ENCODE peak calls at places on chromosomes 12 and 14, in nine cellular contexts. F is fibroblast of pulmonary artery, P is lung, G is brain microvascular endothelial cell, S is astrocyte of the spinal cord, X is fibroblast of lung, U is AG04450, E is adrenal gland, N is neural crest cell. C is an unnamed sample.
A peak's percentile ranks its signal among the peaks of the same experiment; 100 is the strongest.

GRCh38 chr14:78070344-78070743 is 99.8 kb upstream of the NRXN3 start:
- DNase-seq in F (no peak), P (no peak), G (no peak), S (no peak), X (no peak), U (no peak), E (no peak), N (no peak), C (no peak)

GRCh38 chr12:51821423-51822260 is 26.9 kb downstream of the FIGNL2 start:
- DNase-seq in F (no peak), P (no peak), G (no peak), S (no peak), X (no peak), U (no peak), E (no peak), N (no peak), C (no peak)

GRCh38 chr12:116241157-116241772 is 36.2 kb downstream of the MED13L start:
- DNase-seq in F (peak; percentile 28), P (no peak), G (no peak), S (no peak), X (no peak), U (no peak), E (no peak), N (no peak), C (peak; percentile 81)

GRCh38 chr12:127445583-127445982 is 821.4 kb upstream of the TMEM132C start:
- DNase-seq in F (no peak), P (no peak), G (no peak), S (no peak), X (no peak), U (no peak), E (no peak), N (no peak), C (no peak)

GRCh38 chr12:52164624-52165023 is 27.2 kb downstream of the KRT80 start:
- DNase-seq in F (no peak), P (no peak), G (no peak), S (no peak), X (no peak), U (no peak), E (no peak), N (no peak), C (peak; percentile 55)

GRCh38 chr14:87952307-87953094 is 40.5 kb downstream of the GALC start:
- DNase-seq in F (no peak), P (no peak), G (no peak), S (no peak), X (no peak), U (no peak), E (no peak), N (no peak), C (no peak)

GRCh38 chr12:113396828-113397496 is 6.7 kb downstream of the SDS start:
- DNase-seq in F (no peak), P (no peak), G (no peak), S (no peak), X (no peak), U (no peak), E (no peak), N (no peak), C (no peak)

GRCh38 chr14:95189400-95190162 is 32.3 kb upstream of the DICER1 start:
- DNase-seq in F (peak; percentile 55), P (no peak), G (no peak), S (peak; percentile 3), X (no peak), U (no peak), E (no peak), N (no peak), C (no peak)

GRCh38 chr14:104087981-104088850 is 2.7 kb downstream of the ASPG start:
- DNase-seq in F (no peak), P (no peak), G (no peak), S (no peak), X (no peak), U (no peak), E (no peak), N (no peak), C (no peak)

GRCh38 chr12:93198086-93198485 is 179.6 kb upstream of the NUDT4 start:
- DNase-seq in F (peak; percentile 59), P (no peak), G (peak; percentile 55), S (peak; percentile 72), X (peak; percentile 69), U (no peak), E (peak; percentile 82), N (no peak), C (peak; percentile 77)

GRCh38 chr12:42936991-42937390 is 347.4 kb upstream of the PRICKLE1 start:
- DNase-seq in F (no peak), P (no peak), G (no peak), S (no peak), X (no peak), U (no peak), E (no peak), N (no peak), C (no peak)

GRCh38 chr14:55446127-55446736 is 5.8 kb upstream of the TBPL2 start:
- DNase-seq in F (peak; percentile 89), P (peak; percentile 65), G (peak; percentile 76), S (peak; percentile 84), X (peak; percentile 81), U (peak; percentile 42), E (peak; percentile 88), N (peak; percentile 74), C (peak; percentile 89)

GRCh38 chr14:105180598-105181528 is at the start of gene NUDT14:
- DNase-seq in F (peak; percentile 46), P (peak; percentile 86), G (peak; percentile 26), S (no peak), X (peak; percentile 34), U (no peak), E (peak; percentile 81), N (peak; percentile 45), C (peak; percentile 72)

GRCh38 chr12:118259079-118259478 is 113.6 kb downstream of the TAOK3 start:
- DNase-seq in F (peak; percentile 5), P (no peak), G (no peak), S (peak; percentile 18), X (no peak), U (no peak), E (no peak), N (no peak), C (peak; percentile 34)

GRCh38 chr14:93894992-93895391 is 32.2 kb upstream of the FAM181A start:
- DNase-seq in F (no peak), P (no peak), G (no peak), S (no peak), X (no peak), U (no peak), E (no peak), N (no peak), C (no peak)

GRCh38 chr14:102579696-102580551 is 12.5 kb upstream of the RCOR1 start:
- DNase-seq in F (peak; percentile 73), P (no peak), G (peak; percentile 43), S (peak; percentile 40), X (peak; percentile 74), U (no peak), E (no peak), N (no peak), C (peak; percentile 65)

GRCh38 chr12:94980577-94980976 is 22.9 kb downstream of the NDUFA12 start:
- DNase-seq in F (peak; percentile 42), P (no peak), G (no peak), S (peak; percentile 56), X (peak; percentile 60), U (no peak), E (no peak), N (no peak), C (no peak)
- TF ChIP-seq CTCF in F (peak; percentile 26), P (no peak), G (peak; percentile 34), S (peak; percentile 47), X (peak; percentile 41), U (peak; percentile 44), E (peak; percentile 11), N (peak; percentile 49), C (peak; percentile 34)

DNA sequence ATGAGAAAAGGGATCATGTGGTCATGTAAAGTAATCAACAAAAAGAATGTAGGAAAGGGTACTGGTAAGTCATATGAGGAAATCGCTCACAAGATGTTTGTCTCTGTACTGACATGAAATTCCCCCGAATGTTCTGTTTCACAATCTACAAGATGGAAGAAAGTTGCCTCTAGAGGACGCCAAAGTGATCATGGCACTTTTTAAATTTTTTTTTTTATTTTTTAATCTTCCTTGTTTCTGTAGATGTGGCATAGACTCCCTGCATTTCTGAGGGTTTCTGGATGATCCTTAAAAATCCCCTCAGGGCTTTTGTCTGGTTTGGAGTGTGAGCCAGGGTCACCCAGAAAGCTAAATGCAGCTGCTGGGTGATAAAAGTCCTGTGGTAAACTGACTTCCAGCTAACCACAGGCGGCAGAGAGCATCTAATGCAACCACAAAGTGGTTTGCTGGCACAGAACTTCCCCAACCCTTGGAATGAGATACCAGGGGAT is 393.6 kb downstream of the CCDC91 start:
- DNase-seq in F (peak; percentile 38), P (no peak), G (no peak), S (peak; percentile 57), X (peak; percentile 19), U (no peak), E (no peak), N (no peak), C (peak; percentile 17)
- TF ChIP-seq CTCF in F (peak; percentile 23), P (no peak), G (peak; percentile 48), S (peak; percentile 25), X (peak; percentile 24), U (no peak), E (no peak), N (no peak), C (no peak)

GRCh38 chr14:59424707-59425106 is 40.5 kb downstream of the GPR135 start:
- DNase-seq in F (peak; percentile 67), P (no peak), G (no peak), S (no peak), X (no peak), U (no peak), E (peak; percentile 35), N (no peak), C (no peak)

GRCh38 chr14:59429798-59430197 is 35.4 kb downstream of the GPR135 start:
- DNase-seq in F (no peak), P (no peak), G (no peak), S (no peak), X (no peak), U (no peak), E (no peak), N (no peak), C (no peak)

GRCh38 chr14:59425322-59425945 is 39.7 kb downstream of the GPR135 start:
- DNase-seq in F (peak; percentile 73), P (no peak), G (no peak), S (no peak), X (peak; percentile 51), U (peak; percentile 8), E (no peak), N (no peak), C (no peak)

GRCh38 chr14:59427653-59428578 is 37.3 kb downstream of the GPR135 start:
- DNase-seq in F (peak; percentile 48), P (no peak), G (peak; percentile 76), S (no peak), X (peak; percentile 70), U (no peak), E (peak; percentile 49), N (no peak), C (no peak)

DNA sequence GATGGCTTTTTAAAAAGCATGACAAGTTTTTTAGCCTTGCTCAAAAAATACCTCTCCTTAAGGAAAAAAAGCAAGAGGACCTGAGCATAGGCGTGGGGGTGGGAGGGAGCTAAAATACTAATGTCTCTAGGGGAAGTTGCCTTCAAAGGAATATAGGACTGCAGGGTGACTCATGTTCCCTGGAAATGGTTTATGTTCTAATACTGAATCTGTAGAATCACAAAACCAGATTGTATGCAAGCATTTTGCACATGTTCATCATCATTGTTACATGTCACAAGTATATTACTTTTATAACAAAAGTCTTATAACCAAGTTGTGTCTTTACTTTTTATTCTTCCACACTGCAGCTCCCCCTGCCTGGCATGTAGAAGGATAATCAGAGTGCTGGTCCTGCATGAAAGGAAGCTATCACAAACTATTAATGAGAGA is 36.6 kb downstream of the GPR135 start:
- DNase-seq in F (peak; percentile 80), P (no peak), G (peak; percentile 67), S (peak; percentile 81), X (peak; percentile 85), U (peak; percentile 32), E (no peak), N (no peak), C (no peak)
- TF ChIP-seq CTCF in F (peak; percentile 49), P (no peak), G (peak; percentile 61), S (peak; percentile 53), X (peak; percentile 52), U (peak; percentile 50), E (no peak), N (no peak), C (no peak)

GRCh38 chr12:2009623-2010022 is 5.4 kb upstream of the DCP1B start:
- DNase-seq in F (no peak), P (no peak), G (no peak), S (no peak), X (peak; percentile 14), U (no peak), E (no peak), N (no peak), C (no peak)
- TF ChIP-seq CTCF in F (no peak), P (no peak), G (no peak), S (peak; percentile 21), X (peak; percentile 28), U (peak; percentile 26), E (no peak), N (no peak), C (peak; percentile 5)